ENCODE peak calls at places on chromosomes 12 and 14, in nine cellular contexts. F is dorsolateral prefrontal cortex, D is IMR-90, B is progenitor cell of endocrine pancreas, R is tibial nerve, P is ascending aorta, L is GM23338, C is Caco-2, A is A549. J is an unnamed sample.

GRCh38 chr14:100132903-100133510 is 26.4 kb downstream of the DEGS2 start:
- DNase-seq in L (no peak), F (no peak), D (no peak), A (no peak), R (no peak), C (no peak), B (no peak), P (no peak), J (no peak)

GRCh38 chr14:22926316-22926715 is 2.9 kb downstream of the PRMT5 start:
- DNase-seq in A (no peak), D (peak; percentile 20), R (no peak), F (no peak), B (no peak), C (no peak), P (no peak), L (no peak), J (no peak)

GRCh38 chr12:120007272-120007671 is 18.2 kb downstream of the BICDL1 start:
- DNase-seq in L (no peak), B (no peak), F (no peak), R (no peak), P (no peak), C (no peak), A (no peak), D (no peak), J (no peak)

GRCh38 chr12:4270016-4270669 is 3.4 kb upstream of the CCND2 start:
- DNase-seq in L (peak; percentile 35), B (no peak), C (no peak), R (no peak), F (no peak), D (no peak), P (no peak), A (no peak), J (no peak)

GRCh38 chr12:27333311-27334009 is 824 bp downstream of the BMAL2 start:
- DNase-seq in P (no peak), A (no peak), F (peak; percentile 46), L (peak; percentile 49), B (peak; percentile 44), C (peak; percentile 47), D (no peak), R (no peak), J (peak; percentile 45)

GRCh38 chr14:68248481-68249255 is 429.1 kb downstream of the RAD51B start:
- DNase-seq in L (peak; percentile 79), R (no peak), P (no peak), F (no peak), D (peak; percentile 78), C (no peak), B (no peak), A (peak; percentile 61), J (no peak)

GRCh38 chr12:109358154-109358869 is 10.6 kb downstream of the MYO1H start:
- DNase-seq in C (no peak), D (peak; percentile 4), P (no peak), L (no peak), R (no peak), A (no peak), F (no peak), B (no peak), J (no peak)

GRCh38 chr14:69137456-69138188 is 15.3 kb downstream of the DCAF5 start:
- DNase-seq in B (no peak), R (no peak), P (no peak), A (no peak), D (peak; percentile 37), C (no peak), L (no peak), F (no peak), J (no peak)

GRCh38 chr12:30753761-30754382 is 879 bp downstream of the CAPRIN2 start:
- DNase-seq in B (no peak), F (no peak), R (no peak), C (no peak), A (no peak), L (peak; percentile 49), D (peak; percentile 32), P (no peak), J (no peak)

GRCh38 chr12:30755395-30755762 is 628 bp upstream of the CAPRIN2 start:
- DNase-seq in F (no peak), A (no peak), L (no peak), C (no peak), D (no peak), R (no peak), P (no peak), B (no peak), J (no peak)

GRCh38 chr12:30756074-30756473 is 1.3 kb upstream of the CAPRIN2 start:
- DNase-seq in C (no peak), B (no peak), P (no peak), D (no peak), A (no peak), L (no peak), F (no peak), R (no peak), J (no peak)

GRCh38 chr12:30754383-30754749 is 385 bp downstream of the CAPRIN2 start:
- DNase-seq in A (peak; percentile 15), R (no peak), C (no peak), F (no peak), P (no peak), B (no peak), L (no peak), D (no peak), J (no peak)

DNA sequence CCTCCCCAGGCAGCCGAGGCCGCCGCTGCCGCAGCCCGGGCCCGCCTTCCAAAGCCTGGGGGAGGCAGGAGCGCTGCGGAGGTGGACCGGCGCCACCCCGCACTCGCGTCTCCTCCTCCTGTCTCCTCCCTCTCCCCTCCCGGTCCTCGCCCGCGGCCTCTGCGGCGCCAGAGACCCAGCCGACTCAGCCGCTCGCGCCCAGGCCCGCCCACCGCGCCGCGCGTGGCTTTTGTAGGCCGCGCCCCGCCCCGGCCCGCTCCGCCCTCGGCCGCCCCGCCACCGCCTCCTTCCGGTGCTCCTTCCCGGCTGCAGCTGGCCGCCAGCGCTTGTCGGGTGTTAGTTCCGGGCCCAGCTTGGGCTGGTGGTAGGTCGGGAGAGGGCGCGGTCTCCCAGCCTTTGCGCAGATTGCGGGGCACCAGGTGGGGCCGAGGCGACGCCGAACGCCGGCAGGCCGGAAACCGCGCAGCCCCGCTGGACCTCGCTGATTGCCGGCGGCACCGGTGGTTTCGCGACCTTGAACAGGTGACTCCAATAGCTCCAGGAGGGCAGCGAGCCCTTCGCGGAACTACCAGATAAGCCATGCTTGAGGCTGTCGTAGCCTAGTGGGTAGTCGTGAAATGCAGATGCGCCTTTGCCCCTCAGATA is at the start of gene CAPRIN2:
- DNase-seq in C (peak; percentile 98), B (peak; percentile 100), L (peak; percentile 97), R (peak; percentile 93), A (peak; percentile 87), F (peak; percentile 95), D (peak; percentile 93), P (peak; percentile 82), J (peak; percentile 84)
- TF ChIP-seq CTCF in C (peak; percentile 61), B (peak; percentile 52), L (peak; percentile 75), R (peak; percentile 60), A (peak; percentile 43), F (peak; percentile 39), D (peak; percentile 43), P (peak; percentile 30), J (no peak)

DNA sequence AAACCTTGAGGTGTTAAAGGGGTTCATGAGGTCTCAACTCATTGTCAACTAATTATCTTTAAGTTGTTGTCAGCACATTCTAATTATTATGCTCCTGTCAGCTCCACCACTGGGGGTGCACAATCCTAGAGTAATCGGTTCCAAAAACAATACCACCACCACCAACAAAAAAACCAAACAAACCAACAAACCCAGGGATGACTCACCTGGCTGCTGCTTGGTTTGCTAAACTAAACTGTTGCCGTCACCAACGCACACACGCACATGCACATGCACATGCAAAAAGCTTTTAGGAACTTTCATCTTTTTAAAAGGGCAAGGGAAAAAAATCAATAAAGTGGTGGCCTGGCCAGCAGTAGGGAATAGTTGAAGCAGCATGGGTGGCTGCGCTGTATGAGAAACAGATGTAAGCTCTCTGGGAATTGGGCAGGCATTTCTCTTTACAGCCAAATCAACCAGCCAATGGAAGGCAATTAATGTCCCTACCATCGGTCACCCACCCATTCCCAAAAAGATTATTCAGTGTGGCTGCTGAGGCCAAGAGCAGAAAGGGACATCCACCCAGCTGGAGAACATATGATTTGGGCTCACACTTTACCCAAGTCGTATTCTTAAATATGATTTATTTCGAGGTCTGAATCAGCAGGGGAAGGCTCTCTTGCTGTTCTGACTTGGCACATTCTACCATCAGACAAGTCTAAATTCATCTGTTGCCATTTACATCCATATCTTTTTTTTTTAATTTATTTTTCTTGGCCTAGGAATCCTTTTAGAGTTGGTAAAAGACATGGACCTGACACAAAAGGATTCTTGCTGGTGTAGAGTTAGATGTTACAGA is 20.0 kb downstream of the TMEM30B start:
- DNase-seq in A (no peak), R (no peak), P (no peak), D (peak; percentile 90), C (no peak), B (no peak), L (no peak), F (no peak), J (no peak)
- TF ChIP-seq CTCF in A (no peak), R (no peak), P (no peak), D (peak; percentile 24), C (no peak), B (no peak), L (no peak), F (no peak), J (no peak)

GRCh38 chr14:34328178-34328577 is 133.9 kb downstream of the SPTSSA start:
- DNase-seq in L (no peak), F (no peak), P (no peak), D (peak; percentile 7), C (no peak), B (no peak), A (no peak), R (no peak), J (no peak)

GRCh38 chr14:34330846-34331245 is 131.2 kb downstream of the SPTSSA start:
- DNase-seq in B (no peak), F (no peak), L (no peak), D (no peak), P (no peak), C (no peak), A (no peak), R (no peak), J (no peak)

GRCh38 chr14:34329281-34329680 is 132.8 kb downstream of the SPTSSA start:
- DNase-seq in C (no peak), L (no peak), P (no peak), D (peak; percentile 14), F (no peak), A (no peak), R (no peak), B (no peak), J (no peak)

GRCh38 chr14:34334329-34334728 is 127.7 kb downstream of the SPTSSA start:
- DNase-seq in A (no peak), P (no peak), C (no peak), D (no peak), R (no peak), F (no peak), L (no peak), B (no peak), J (no peak)

DNA sequence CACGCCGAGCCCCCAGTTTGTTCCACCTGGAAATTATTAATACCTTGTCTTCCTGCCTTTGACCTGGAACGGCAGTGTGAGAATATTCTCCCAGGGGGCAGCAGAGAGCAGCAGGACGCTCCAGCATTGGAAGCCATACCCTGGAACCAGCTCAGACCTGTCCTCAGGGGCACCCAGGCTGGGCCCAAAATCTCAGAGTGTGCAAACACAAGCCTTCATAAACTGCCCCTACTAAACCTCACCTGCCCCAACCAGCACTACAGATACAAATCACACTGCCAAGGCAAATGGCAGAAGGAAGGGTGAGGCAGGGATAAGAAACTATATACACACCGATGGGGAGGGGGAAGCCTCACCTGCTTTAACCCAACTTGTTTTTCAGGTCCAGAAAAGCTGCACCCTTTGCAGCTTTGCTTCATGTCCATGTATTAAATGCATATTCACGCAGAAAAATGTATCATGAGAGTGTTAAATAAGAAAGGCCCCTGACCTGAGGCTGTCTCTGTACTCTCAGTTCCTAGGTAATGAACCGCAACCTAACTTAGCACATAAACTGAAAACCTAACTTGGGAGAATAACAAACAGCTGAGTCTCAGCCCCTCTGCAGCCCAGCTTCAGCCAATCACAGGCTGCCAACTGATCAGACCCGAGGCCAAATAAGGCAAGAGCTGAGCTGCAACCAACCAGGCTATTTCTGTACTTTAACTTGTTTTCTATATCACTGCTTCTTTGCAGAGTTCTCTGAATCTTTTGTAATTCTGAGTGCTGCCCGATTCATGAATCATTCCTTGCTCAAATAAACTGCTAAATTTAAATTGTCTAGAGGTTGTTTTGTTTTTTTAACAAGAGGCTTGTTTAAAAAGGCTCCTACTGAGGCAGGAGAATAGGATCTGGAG is 130.1 kb downstream of the SPTSSA start:
- DNase-seq in D (peak; percentile 62), C (peak; percentile 73), P (no peak), A (peak; percentile 36), L (peak; percentile 85), B (peak; percentile 49), R (peak; percentile 41), F (peak; percentile 56), J (peak; percentile 77)
- TF ChIP-seq CTCF in D (peak; percentile 61), C (peak; percentile 65), P (no peak), A (peak; percentile 81), L (peak; percentile 85), B (peak; percentile 85), R (peak; percentile 71), F (peak; percentile 57), J (peak; percentile 71)

GRCh38 chr12:90015228-90015627 is 306.6 kb upstream of the ATP2B1 start:
- DNase-seq in C (no peak), L (no peak), B (no peak), D (peak; percentile 16), R (no peak), F (no peak), A (no peak), P (no peak), J (no peak)

GRCh38 chr12:90017316-90017715 is 308.7 kb upstream of the ATP2B1 start:
- DNase-seq in D (no peak), F (no peak), P (no peak), L (no peak), A (no peak), B (no peak), C (no peak), R (no peak), J (no peak)

GRCh38 chr12:90008277-90008676 is 299.6 kb upstream of the ATP2B1 start:
- DNase-seq in C (no peak), L (no peak), P (no peak), D (no peak), F (no peak), A (no peak), R (no peak), B (no peak), J (no peak)

GRCh38 chr12:90010089-90010488 is 301.5 kb upstream of the ATP2B1 start:
- DNase-seq in L (peak; percentile 13), P (no peak), D (peak; percentile 31), C (no peak), F (no peak), B (no peak), A (no peak), R (no peak), J (no peak)

GRCh38 chr12:90013409-90013808 is 304.8 kb upstream of the ATP2B1 start:
- DNase-seq in F (no peak), P (no peak), L (peak; percentile 34), B (no peak), D (peak; percentile 9), A (no peak), C (peak; percentile 42), R (no peak), J (no peak)
- TF ChIP-seq CTCF in F (no peak), P (no peak), L (peak; percentile 81), B (no peak), D (peak; percentile 20), A (no peak), C (no peak), R (no peak), J (no peak)

J was measured in mesothelial cell of epicardium.